ENCODE peak calls at places on chromosomes 7 and 10, in five cellular contexts. U, O, F, S and I are unnamed samples.

GRCh38 chr10:3902054-3902808 is 117.2 kb upstream of the KLF6 start:
- DNase-seq in U (no peak), S (peak), O (no peak), F (no peak), I (no peak)

GRCh38 chr7:111650456-111650999 is 88.2 kb upstream of the IMMP2L start:
- DNase-seq in F (no peak), O (no peak), S (peak), U (peak), I (no peak)

GRCh38 chr10:96338279-96338925 is 20.4 kb downstream of the OPALIN start:
- DNase-seq in F (no peak), O (no peak), S (no peak), U (no peak), I (no peak)

GRCh38 chr10:97818572-97818971 is 31.1 kb upstream of the GOLGA7B start:
- DNase-seq in O (no peak), F (no peak), U (no peak), S (no peak), I (no peak)

GRCh38 chr10:80924063-80924952 is 386.6 kb downstream of the SH2D4B start:
- DNase-seq in S (peak), U (peak), F (no peak), O (no peak), I (no peak)

GRCh38 chr10:132564690-132565089 is 27.1 kb downstream of the INPP5A start:
- DNase-seq in F (no peak), S (no peak), O (no peak), U (no peak), I (no peak)

GRCh38 chr7:158486919-158487318 is 100.7 kb downstream of the PTPRN2 start:
- DNase-seq in U (no peak), O (no peak), S (no peak), F (no peak), I (no peak)

GRCh38 chr7:42480304-42480665 is 243.3 kb upstream of the GLI3 start:
- DNase-seq in U (no peak), F (no peak), O (no peak), S (no peak), I (no peak)

GRCh38 chr7:139940866-139941265 is 111.8 kb downstream of the TBXAS1 start:
- DNase-seq in F (no peak), U (no peak), S (no peak), O (no peak), I (no peak)

GRCh38 chr7:132386249-132386681 is 190.0 kb downstream of the PLXNA4 start:
- DNase-seq in O (no peak), U (no peak), S (no peak), F (no peak), I (no peak)

GRCh38 chr7:72335561-72336381 is 76.4 kb downstream of the CALN1 start:
- DNase-seq in F (no peak), S (no peak), O (no peak), U (no peak), I (no peak)

GRCh38 chr7:1538544-1539345 is 8.2 kb downstream of the MAFK start:
- DNase-seq in S (no peak), O (no peak), U (no peak), F (peak), I (no peak)

GRCh38 chr7:43588477-43589132 is 5.7 kb downstream of the STK17A start:
- DNase-seq in S (no peak), F (no peak), U (no peak), O (no peak), I (no peak)

GRCh38 chr7:131057015-131057518 is 270.6 kb upstream of the MKLN1 start:
- DNase-seq in S (peak), F (no peak), O (peak), U (peak), I (peak)

GRCh38 chr10:110221721-110222261 is 14.4 kb downstream of the MXI1 start:
- DNase-seq in F (peak), O (peak), S (peak), U (peak), I (peak)
- TF ChIP-seq CTCF in F (no peak), O (peak), S (peak), U (peak), I (peak)

GRCh38 chr10:115092555-115093285 is 445 bp upstream of the ATRNL1 start:
- DNase-seq in F (no peak), S (peak), O (no peak), U (no peak), I (peak)

GRCh38 chr10:115094605-115095004 is 1.4 kb downstream of the ATRNL1 start:
- DNase-seq in F (no peak), O (no peak), S (no peak), U (no peak), I (no peak)

GRCh38 chr10:115092258-115092554 is 959 bp upstream of the ATRNL1 start:
- DNase-seq in U (no peak), O (no peak), S (peak), F (no peak), I (no peak)

GRCh38 chr10:115093286-115093775 is at the start of gene ATRNL1:
- DNase-seq in F (no peak), U (no peak), O (no peak), S (no peak), I (no peak)

DNA sequence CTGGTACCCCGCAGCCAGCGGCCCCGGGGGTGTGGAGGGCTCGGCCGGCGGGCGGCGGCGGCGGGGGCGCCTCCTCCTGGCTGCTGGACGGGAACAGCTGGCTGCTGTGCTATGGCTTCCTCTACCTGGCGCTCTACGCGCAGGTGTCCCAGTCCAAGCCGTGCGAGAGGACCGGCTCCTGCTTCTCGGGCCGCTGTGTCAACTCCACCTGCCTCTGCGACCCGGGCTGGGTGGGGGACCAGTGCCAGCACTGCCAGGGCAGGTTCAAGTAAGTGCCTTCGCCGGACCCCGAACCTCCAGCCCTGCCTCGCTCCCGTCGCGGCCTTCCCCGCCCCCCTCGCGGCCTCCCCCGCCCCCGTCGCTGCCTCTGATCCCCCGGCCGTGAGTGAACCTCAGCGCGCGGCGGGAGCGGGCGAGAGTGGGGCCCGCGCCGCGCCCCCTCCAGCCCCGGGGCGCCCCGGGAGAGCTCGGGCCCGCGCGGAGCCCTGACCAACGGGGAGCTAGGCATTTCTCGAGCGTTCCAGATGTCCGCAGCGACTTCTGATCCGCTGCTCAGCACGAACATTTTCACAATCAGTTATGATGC is 704 bp downstream of the ATRNL1 start:
- DNase-seq in S (peak), O (no peak), F (no peak), U (no peak), I (no peak)
- TF ChIP-seq CTCF in S (peak), O (peak), F (no peak), U (peak), I (peak)

DNA sequence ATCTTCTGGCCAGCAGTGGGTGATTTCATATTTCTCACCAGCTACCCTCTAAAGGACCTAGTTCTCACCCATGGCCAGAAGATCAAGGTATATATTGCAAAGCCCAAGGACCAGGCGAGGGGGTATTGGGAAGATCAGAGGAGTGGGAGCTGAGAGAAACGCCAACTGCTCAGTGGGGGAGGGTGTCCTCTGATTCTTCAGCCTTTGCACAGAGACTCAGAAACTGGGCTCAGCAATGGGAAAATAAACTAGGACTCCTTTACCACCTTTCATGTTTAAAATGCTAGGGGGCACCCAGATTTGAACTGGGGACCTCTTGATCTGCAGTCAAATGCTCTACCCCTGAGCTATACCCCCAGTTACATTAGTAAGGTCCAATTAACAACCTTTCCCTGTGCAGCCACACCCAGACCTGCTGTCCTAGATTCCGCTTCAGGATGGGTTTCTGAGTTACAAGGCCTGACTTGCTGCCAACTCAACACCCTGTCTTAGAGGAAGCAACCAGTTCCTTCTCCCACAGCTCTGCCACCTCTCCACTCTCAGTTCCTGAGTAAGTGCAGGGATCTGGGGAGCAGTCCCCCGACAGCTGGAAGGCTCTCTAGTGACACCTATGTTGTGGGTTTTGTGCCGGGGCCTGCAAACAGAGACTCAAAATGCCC is 93.5 kb downstream of the ZNF783 start:
- DNase-seq in S (no peak), F (no peak), U (peak), O (no peak), I (no peak)
- TF ChIP-seq CTCF in S (no peak), F (no peak), U (no peak), O (no peak), I (no peak)

DNA sequence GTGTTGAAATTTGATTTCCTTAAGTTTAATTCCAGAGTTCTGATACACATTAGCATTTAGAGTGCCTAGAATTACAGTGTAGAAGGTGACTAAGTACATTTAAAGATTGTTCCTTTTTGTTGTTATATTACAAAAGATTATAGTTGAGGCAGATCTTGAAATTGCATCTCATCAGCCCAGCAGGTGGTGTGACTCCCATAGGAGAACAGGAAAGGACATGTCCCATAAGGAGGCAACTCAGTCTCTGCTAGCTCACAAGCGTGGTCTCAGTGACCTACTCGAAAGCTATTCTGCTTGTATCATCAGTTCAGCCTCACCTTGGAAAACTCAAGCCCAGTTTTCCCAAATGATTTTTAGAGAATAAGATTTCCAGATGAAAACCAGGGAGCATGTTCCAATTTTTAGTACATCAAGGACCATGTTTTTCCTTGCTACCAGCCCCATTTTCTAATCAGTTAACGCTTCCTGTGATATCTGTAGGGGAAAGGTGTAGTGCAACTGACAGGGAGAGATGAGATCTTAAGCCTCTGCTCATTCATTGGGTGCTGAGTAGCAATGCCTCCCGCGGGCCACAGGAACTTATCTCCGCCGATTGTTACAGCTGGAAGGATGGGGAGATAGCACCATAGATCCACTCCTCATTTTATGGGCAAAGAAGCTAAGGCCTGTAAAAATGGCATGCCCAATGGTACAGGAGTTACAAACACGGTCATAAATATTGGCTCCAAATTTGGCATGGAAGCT is 1.1 kb upstream of the GNAI1 start:
- DNase-seq in U (peak), F (no peak), O (no peak), S (peak), I (no peak)
- TF ChIP-seq CTCF in U (peak), F (no peak), O (no peak), S (no peak), I (peak)

GRCh38 chr7:417625-417889 is 102.1 kb downstream of the PDGFA start:
- DNase-seq in O (no peak), S (no peak), U (no peak), F (peak), I (no peak)

GRCh38 chr7:415646-416525 is 103.8 kb downstream of the PDGFA start:
- DNase-seq in U (no peak), O (no peak), F (peak), S (no peak), I (no peak)

GRCh38 chr7:418636-419280 is 100.9 kb downstream of the PDGFA start:
- DNase-seq in S (no peak), U (no peak), F (no peak), O (no peak), I (no peak)

GRCh38 chr7:416761-417624 is 102.7 kb downstream of the PDGFA start:
- DNase-seq in S (no peak), O (no peak), F (peak), U (no peak), I (no peak)

DNA sequence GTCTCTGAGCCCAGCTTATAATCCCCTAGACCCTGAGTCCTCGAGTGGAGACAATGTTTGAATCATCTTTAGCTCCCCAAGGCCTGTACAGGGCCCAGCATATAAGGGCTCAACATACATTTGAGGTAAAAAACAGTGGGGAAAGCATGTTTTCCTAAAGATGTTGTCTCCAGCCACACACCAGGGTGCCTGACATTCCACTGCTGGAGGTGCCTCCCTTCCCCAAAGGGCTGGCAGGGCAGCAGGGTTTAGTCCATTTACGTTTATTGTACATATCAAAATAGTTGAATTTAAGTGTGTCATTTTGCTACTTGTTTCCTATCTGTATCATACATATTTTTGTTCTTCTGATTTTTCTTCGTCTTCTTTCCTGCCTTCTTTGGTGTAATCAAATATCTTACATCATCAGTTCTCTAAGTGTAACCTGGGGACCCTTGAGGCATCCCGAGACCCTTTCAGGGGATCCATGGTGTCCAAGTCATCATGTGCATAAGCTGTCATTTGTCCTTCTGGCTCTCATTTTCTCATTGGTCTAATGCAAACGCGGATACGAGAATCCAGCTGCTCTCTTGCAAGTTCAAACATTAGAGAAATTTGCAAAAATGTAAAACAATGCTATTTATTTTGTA is 101.6 kb downstream of the PDGFA start:
- DNase-seq in F (no peak), S (no peak), O (no peak), U (no peak), I (no peak)
- TF ChIP-seq CTCF in F (no peak), S (no peak), O (no peak), U (no peak), I (no peak)

GRCh38 chr10:61021926-61022325 is 77.9 kb upstream of the RHOBTB1 start:
- DNase-seq in F (no peak), S (no peak), U (no peak), O (no peak), I (no peak)
- TF ChIP-seq CTCF in F (no peak), S (no peak), U (no peak), O (no peak), I (no peak)

GRCh38 chr10:92575961-92576360 is 2.1 kb upstream of the IDE start:
- DNase-seq in S (peak), F (no peak), U (peak), O (no peak), I (no peak)

GRCh38 chr10:92573091-92573797 is 649 bp downstream of the IDE start:
- DNase-seq in O (no peak), S (peak), F (peak), U (peak), I (no peak)

GRCh38 chr10:92572362-92573090 is 1.4 kb downstream of the IDE start:
- DNase-seq in O (no peak), S (no peak), U (no peak), F (no peak), I (no peak)

GRCh38 chr10:92574545-92575377 is 868 bp upstream of the IDE start:
- DNase-seq in F (no peak), S (peak), U (peak), O (no peak), I (no peak)

DNA sequence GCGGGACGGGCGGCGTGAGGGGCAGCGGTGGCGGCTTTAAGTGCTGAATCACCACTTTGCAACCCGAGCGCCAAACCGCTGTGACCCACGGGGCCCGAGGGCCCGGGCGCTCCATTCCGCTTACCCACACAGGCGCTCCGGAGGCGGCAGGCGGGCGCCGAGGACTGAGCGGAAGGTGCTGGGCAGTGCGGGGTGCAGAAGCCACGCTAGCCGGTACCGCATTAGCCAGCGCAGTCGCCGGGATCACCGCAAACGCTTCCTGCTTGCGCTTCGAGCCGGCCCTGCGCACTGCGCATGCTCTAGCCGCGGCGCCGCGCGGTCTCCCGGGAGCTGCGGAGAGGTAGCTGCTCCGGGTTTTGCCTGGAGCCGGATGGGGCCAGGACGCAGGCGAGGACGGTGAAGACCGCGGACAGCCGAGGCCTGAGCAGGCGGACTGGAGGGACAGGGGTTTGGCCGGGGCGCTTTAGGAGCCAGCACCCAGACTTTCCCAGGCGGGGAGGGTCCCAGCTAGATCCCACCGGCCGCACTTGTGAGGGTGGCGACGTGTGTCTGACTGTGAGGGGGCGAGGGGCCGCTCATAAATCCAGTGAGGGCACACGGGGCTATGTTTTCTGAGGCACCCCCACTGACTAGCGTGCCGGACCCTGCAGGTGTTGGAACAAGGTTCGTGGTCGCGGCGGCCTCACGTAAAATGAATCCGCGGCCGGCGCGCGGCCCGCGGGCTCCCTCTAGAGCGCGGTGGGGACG is at the start of gene IDE:
- DNase-seq in U (peak), F (peak), S (peak), O (no peak), I (no peak)
- TF ChIP-seq CTCF in U (peak), F (no peak), S (peak), O (peak), I (peak)

DNA sequence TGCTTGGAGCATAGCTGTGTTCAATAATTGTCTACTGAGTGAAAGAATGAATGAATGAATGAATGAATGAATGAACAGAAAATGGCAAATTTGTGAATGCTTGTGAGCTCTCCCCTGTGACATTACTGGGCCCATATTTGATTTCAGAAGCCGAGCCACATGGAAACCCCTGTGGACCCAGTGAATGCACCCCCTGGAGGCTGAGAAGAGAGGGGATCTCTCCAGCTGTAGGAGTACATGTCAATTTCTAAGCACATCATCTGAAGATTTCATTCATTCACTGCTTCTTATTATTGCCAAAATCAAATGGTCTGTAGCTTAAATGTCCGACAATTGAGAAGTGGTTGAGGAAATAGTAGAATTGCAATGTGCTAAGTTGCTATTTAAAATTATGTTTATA is 58.3 kb upstream of the DOCK1 start:
- DNase-seq in U (no peak), O (no peak), F (peak), S (no peak), I (no peak)
- TF ChIP-seq CTCF in U (peak), O (no peak), F (no peak), S (peak), I (no peak)

GRCh38 chr10:16967000-16967865 is 150.0 kb upstream of the RSU1 start:
- DNase-seq in O (no peak), S (peak), U (peak), F (no peak), I (peak)
- TF ChIP-seq CTCF in O (no peak), S (no peak), U (no peak), F (no peak), I (no peak)